ENCODE peak calls at places on chromosomes 6 and 20, in eight cellular contexts. One of them, this sample, is unnamed.

GRCh38 chr20:25220021-25220730 is 24.7 kb downstream of the ENTPD6 start:
- DNase-seq in GM20000: no peak
- DNase-seq in cardiac muscle cell: peak
- DNase-seq in A172: no peak
- DNase-seq in foreskin melanocyte: no peak
- DNase-seq in fibroblast of villous mesenchyme: no peak
- DNase-seq in stimulated activated CD4-positive, alpha-beta T cell treated with anti-CD3 and anti-CD28 coated beads, Interleukin-15, amount 100 ng/mL, for 1 hour: no peak
- DNase-seq in T-helper 17 cell: no peak
- DNase-seq in this sample: no peak

GRCh38 chr20:46894971-46895905 is 595 bp downstream of the EYA2 start:
- DNase-seq in fibroblast of villous mesenchyme: peak
- DNase-seq in foreskin melanocyte: no peak
- DNase-seq in GM20000: no peak
- DNase-seq in T-helper 17 cell: no peak
- DNase-seq in cardiac muscle cell: peak
- DNase-seq in A172: no peak
- DNase-seq in stimulated activated CD4-positive, alpha-beta T cell treated with anti-CD3 and anti-CD28 coated beads, Interleukin-15, amount 100 ng/mL, for 1 hour: no peak
- DNase-seq in this sample: no peak

GRCh38 chr6:55524441-55524840 is 54.6 kb downstream of the HMGCLL1 start:
- DNase-seq in GM20000: no peak
- DNase-seq in T-helper 17 cell: no peak
- DNase-seq in foreskin melanocyte: no peak
- DNase-seq in A172: no peak
- DNase-seq in stimulated activated CD4-positive, alpha-beta T cell treated with anti-CD3 and anti-CD28 coated beads, Interleukin-15, amount 100 ng/mL, for 1 hour: no peak
- DNase-seq in fibroblast of villous mesenchyme: no peak
- DNase-seq in cardiac muscle cell: no peak
- DNase-seq in this sample: no peak

GRCh38 chr6:37984578-37984977 is 165.1 kb downstream of the ZFAND3 start:
- DNase-seq in A172: no peak
- DNase-seq in stimulated activated CD4-positive, alpha-beta T cell treated with anti-CD3 and anti-CD28 coated beads, Interleukin-15, amount 100 ng/mL, for 1 hour: no peak
- DNase-seq in T-helper 17 cell: no peak
- DNase-seq in foreskin melanocyte: no peak
- DNase-seq in cardiac muscle cell: no peak
- DNase-seq in GM20000: no peak
- DNase-seq in fibroblast of villous mesenchyme: no peak
- DNase-seq in this sample: no peak

GRCh38 chr6:4883298-4883697 is 107.1 kb downstream of the CDYL start:
- DNase-seq in fibroblast of villous mesenchyme: no peak
- DNase-seq in GM20000: no peak
- DNase-seq in foreskin melanocyte: no peak
- DNase-seq in stimulated activated CD4-positive, alpha-beta T cell treated with anti-CD3 and anti-CD28 coated beads, Interleukin-15, amount 100 ng/mL, for 1 hour: no peak
- DNase-seq in T-helper 17 cell: no peak
- DNase-seq in cardiac muscle cell: no peak
- DNase-seq in A172: no peak
- DNase-seq in this sample: no peak

GRCh38 chr20:14986026-14986655 is 648.7 kb upstream of the FLRT3 start:
- DNase-seq in foreskin melanocyte: no peak
- DNase-seq in T-helper 17 cell: no peak
- DNase-seq in stimulated activated CD4-positive, alpha-beta T cell treated with anti-CD3 and anti-CD28 coated beads, Interleukin-15, amount 100 ng/mL, for 1 hour: no peak
- DNase-seq in fibroblast of villous mesenchyme: peak
- DNase-seq in A172: peak
- DNase-seq in GM20000: no peak
- DNase-seq in cardiac muscle cell: no peak
- DNase-seq in this sample: no peak

GRCh38 chr20:41136336-41136694 is 1.0 kb upstream of the PLCG1 start:
- DNase-seq in A172: no peak
- DNase-seq in stimulated activated CD4-positive, alpha-beta T cell treated with anti-CD3 and anti-CD28 coated beads, Interleukin-15, amount 100 ng/mL, for 1 hour: no peak
- DNase-seq in T-helper 17 cell: no peak
- DNase-seq in fibroblast of villous mesenchyme: no peak
- DNase-seq in GM20000: no peak
- DNase-seq in foreskin melanocyte: no peak
- DNase-seq in cardiac muscle cell: no peak
- DNase-seq in this sample: no peak

GRCh38 chr20:16293590-16293989 is 279.7 kb downstream of the KIF16B start:
- DNase-seq in foreskin melanocyte: no peak
- DNase-seq in cardiac muscle cell: no peak
- DNase-seq in GM20000: no peak
- DNase-seq in T-helper 17 cell: no peak
- DNase-seq in fibroblast of villous mesenchyme: peak
- DNase-seq in stimulated activated CD4-positive, alpha-beta T cell treated with anti-CD3 and anti-CD28 coated beads, Interleukin-15, amount 100 ng/mL, for 1 hour: no peak
- DNase-seq in A172: no peak
- DNase-seq in this sample: no peak

GRCh38 chr6:36977470-36977941 is 8.5 kb downstream of the MTCH1 start:
- DNase-seq in GM20000: peak
- DNase-seq in stimulated activated CD4-positive, alpha-beta T cell treated with anti-CD3 and anti-CD28 coated beads, Interleukin-15, amount 100 ng/mL, for 1 hour: no peak
- DNase-seq in foreskin melanocyte: no peak
- DNase-seq in cardiac muscle cell: no peak
- DNase-seq in T-helper 17 cell: no peak
- DNase-seq in A172: no peak
- DNase-seq in fibroblast of villous mesenchyme: no peak
- DNase-seq in this sample: no peak

GRCh38 chr6:112501705-112502104 is 154.6 kb downstream of the RFPL4B start:
- DNase-seq in T-helper 17 cell: no peak
- DNase-seq in cardiac muscle cell: no peak
- DNase-seq in A172: no peak
- DNase-seq in GM20000: no peak
- DNase-seq in stimulated activated CD4-positive, alpha-beta T cell treated with anti-CD3 and anti-CD28 coated beads, Interleukin-15, amount 100 ng/mL, for 1 hour: no peak
- DNase-seq in fibroblast of villous mesenchyme: peak
- DNase-seq in foreskin melanocyte: no peak
- DNase-seq in this sample: no peak

GRCh38 chr20:59141818-59142581 is 21.6 kb upstream of the ZNF831 start:
- DNase-seq in GM20000: no peak
- DNase-seq in fibroblast of villous mesenchyme: no peak
- DNase-seq in T-helper 17 cell: no peak
- DNase-seq in foreskin melanocyte: peak
- DNase-seq in A172: peak
- DNase-seq in cardiac muscle cell: peak
- DNase-seq in stimulated activated CD4-positive, alpha-beta T cell treated with anti-CD3 and anti-CD28 coated beads, Interleukin-15, amount 100 ng/mL, for 1 hour: no peak
- DNase-seq in this sample: no peak